ENCODE peak calls at places on chromosome 13, in eight cellular contexts. P is gastrocnemius medialis, B is heart left ventricle, W is stomach, U is tibial nerve, Q is upper lobe of left lung, E is body of pancreas, I is ovary. X is an unnamed sample.
A peak's percentile ranks its signal among the peaks of the same experiment; 100 is the strongest.

GRCh38 chr13:76512676-76513277 is 373.4 kb downstream of the KCTD12 start:
- DNase-seq in I (no peak), Q (no peak), E (no peak), P (no peak), W (no peak), B (no peak), U (no peak), X (no peak)

GRCh38 chr13:100827489-100828000 is 152.9 kb upstream of the TMTC4 start:
- DNase-seq in B (no peak), P (no peak), I (no peak), W (no peak), E (no peak), U (no peak), Q (no peak), X (no peak)

GRCh38 chr13:101727118-101727517 is 274.6 kb downstream of the ITGBL1 start:
- DNase-seq in I (no peak), P (no peak), W (no peak), U (no peak), Q (no peak), E (no peak), B (no peak), X (no peak)

GRCh38 chr13:68897331-68897730 is 1210.3 kb upstream of the ATXN8OS start:
- DNase-seq in P (no peak), U (no peak), E (no peak), B (no peak), Q (no peak), I (no peak), W (no peak), X (no peak)

GRCh38 chr13:42066542-42066941 is 18.1 kb downstream of the DGKH start:
- DNase-seq in E (no peak), P (no peak), Q (no peak), U (no peak), B (no peak), I (no peak), W (no peak), X (no peak)

GRCh38 chr13:68551701-68552522 is 1321.8 kb upstream of the PCDH9 start:
- DNase-seq in I (no peak), Q (no peak), W (no peak), E (no peak), B (no peak), P (no peak), U (no peak), X (no peak)

GRCh38 chr13:49214917-49215376 is 5.2 kb upstream of the MLNR start:
- DNase-seq in P (peak; percentile 32), Q (peak; percentile 77), E (peak; percentile 35), B (peak; percentile 38), U (no peak), W (peak; percentile 42), I (no peak), X (no peak)

GRCh38 chr13:25080773-25081172 is 15.2 kb upstream of the PABPC3 start:
- DNase-seq in P (no peak), I (no peak), E (no peak), B (no peak), Q (no peak), W (no peak), U (no peak), X (no peak)

GRCh38 chr13:99911069-99911964 is 60.2 kb downstream of the ZIC5 start:
- DNase-seq in I (no peak), U (no peak), Q (no peak), W (no peak), E (no peak), P (no peak), B (no peak), X (no peak)

GRCh38 chr13:32846020-32846451 is 170.2 kb upstream of the KL start:
- DNase-seq in P (no peak), U (no peak), E (no peak), Q (no peak), I (no peak), W (no peak), B (no peak), X (no peak)

GRCh38 chr13:90640976-90641375 is 706.5 kb upstream of the MIR17HG start:
- DNase-seq in Q (no peak), B (no peak), E (no peak), I (no peak), P (no peak), W (no peak), U (no peak), X (no peak)

GRCh38 chr13:33494596-33495214 is 209.2 kb upstream of the STARD13 start:
- DNase-seq in P (no peak), E (no peak), Q (no peak), B (peak; percentile 57), W (no peak), I (no peak), U (no peak), X (no peak)

GRCh38 chr13:100333141-100333540 is 244.2 kb downstream of the PCCA start:
- DNase-seq in P (no peak), B (no peak), W (no peak), E (no peak), U (no peak), Q (no peak), I (no peak), X (no peak)

GRCh38 chr13:92175330-92175729 is 776.9 kb downstream of the GPC5 start:
- DNase-seq in B (no peak), I (no peak), W (no peak), E (no peak), P (no peak), Q (no peak), U (no peak), X (no peak)

GRCh38 chr13:46134494-46134893 is 29.7 kb upstream of the CPB2 start:
- DNase-seq in Q (no peak), U (no peak), I (no peak), B (no peak), P (no peak), W (no peak), E (no peak), X (no peak)
- H3K36me3 ChIP-seq in Q (peaks cover 4% of the 10 kb centered on the region), U (no peaks in the 10 kb centered on the region), I (no peaks in the 10 kb centered on the region), B (no peaks in the 10 kb centered on the region), P (no peaks in the 10 kb centered on the region), W (peaks cover 25% of the 10 kb centered on the region), E (no peaks in the 10 kb centered on the region), X (no peaks in the 10 kb centered on the region)

DNA sequence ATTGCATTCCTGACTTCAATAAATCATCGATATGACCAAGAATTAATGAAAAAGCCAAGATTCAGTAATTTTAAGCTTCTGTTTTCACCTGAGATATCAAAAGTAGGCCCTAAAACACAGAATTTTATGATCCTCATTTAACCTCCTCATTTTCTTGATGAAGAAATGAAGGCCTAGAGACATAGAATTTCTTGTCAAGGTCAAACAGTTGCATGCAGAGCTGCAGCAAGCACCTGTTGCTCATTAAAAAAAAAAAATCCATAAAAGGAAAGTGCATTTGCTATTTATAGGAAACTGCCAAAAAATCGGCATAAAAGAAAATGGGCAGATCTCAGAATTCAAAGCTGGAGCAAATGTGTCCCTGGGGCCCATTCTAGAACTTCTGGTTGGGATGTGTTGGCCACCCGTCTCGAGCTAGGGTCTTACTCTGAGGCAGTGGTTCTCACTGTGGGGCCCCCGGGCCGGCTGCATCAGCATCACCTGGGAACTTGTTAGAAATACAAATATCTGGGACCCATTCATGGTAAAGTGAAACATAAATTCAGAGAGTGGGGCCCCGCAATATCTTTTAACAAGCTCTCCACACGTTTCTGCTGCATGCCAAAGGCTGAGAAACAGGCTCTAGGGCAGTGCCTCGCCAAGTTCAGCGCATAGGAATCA is 224.7 kb upstream of the UBL3 start:
- DNase-seq in E (no peak), I (no peak), W (no peak), Q (no peak), P (no peak), U (no peak), B (no peak), X (no peak)
- TF ChIP-seq CTCF in E (no peak), I (no peak), W (no peak), Q (no peak), P (no peak), U (no peak), B (no peak), X (no peak)

DNA sequence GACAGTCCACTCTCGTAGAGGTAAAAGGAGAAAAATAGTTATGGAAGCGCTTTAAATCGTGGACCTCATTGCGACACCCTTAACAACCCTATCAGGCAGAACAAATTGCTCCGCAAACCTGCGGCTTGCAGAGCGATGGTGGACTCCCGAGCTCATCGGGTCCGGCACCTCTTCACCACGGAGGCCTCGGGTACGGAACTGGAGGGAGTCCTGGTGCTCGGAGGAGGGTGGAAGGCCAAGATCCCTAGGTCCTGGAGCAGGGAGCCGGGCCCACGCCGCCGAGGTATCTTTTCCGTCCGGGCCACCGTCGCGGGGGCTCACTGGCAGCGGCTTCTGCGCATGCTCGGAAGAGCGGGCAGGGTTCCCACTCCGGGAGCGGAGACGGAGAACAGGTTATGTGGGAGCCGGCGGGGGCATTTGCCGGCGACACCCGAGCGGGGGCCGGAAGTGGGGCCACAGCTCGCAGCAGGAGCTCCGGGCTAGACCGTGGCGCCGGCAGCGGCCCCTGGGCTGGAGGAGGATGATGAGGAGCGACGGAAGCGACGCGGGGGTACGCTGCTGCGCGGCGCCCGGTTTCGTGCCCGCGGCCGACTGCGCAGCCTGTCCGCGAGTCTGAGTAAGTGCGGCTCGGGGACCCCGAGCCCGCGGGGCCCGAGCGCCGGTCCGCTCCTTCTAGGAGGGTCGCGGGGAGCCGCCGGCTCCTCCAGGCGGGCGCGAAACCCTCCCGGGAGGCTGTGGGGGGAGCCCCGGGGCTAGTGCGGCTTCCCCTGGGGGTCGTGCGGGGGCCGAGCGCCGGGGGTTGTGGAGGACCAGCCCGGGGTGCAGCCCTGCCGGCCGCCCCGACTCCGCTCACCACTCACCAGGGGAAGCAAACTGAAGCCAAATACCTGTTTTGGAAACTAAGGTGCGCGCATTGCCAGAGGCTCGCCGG is at the start of gene ABHD13:
- DNase-seq in P (peak; percentile 86), W (peak; percentile 91), E (peak; percentile 91), B (peak; percentile 92), Q (peak; percentile 87), I (peak; percentile 95), U (peak; percentile 69), X (peak; percentile 84)
- TF ChIP-seq POLR2A in P (peak; percentile 80), W (no peak), E (peak; percentile 54), B (peak; percentile 76), Q (peak; percentile 51), I (peak; percentile 65), U (peak; percentile 58), X (peak; percentile 16)

GRCh38 chr13:98436379-98436909 is 140.5 kb downstream of the STK24 start:
- DNase-seq in E (no peak), I (no peak), Q (no peak), W (no peak), B (no peak), P (no peak), U (no peak), X (no peak)

GRCh38 chr13:98434060-98434459 is 142.8 kb downstream of the STK24 start:
- DNase-seq in I (no peak), P (no peak), E (no peak), U (no peak), W (no peak), Q (no peak), B (no peak), X (no peak)

GRCh38 chr13:98432638-98433037 is 144.3 kb downstream of the STK24 start:
- DNase-seq in I (no peak), W (no peak), Q (no peak), E (no peak), B (no peak), P (no peak), U (no peak), X (no peak)

GRCh38 chr13:98435356-98435755 is 141.6 kb downstream of the STK24 start:
- DNase-seq in Q (no peak), P (no peak), W (no peak), B (no peak), I (no peak), U (no peak), E (no peak), X (no peak)

DNA sequence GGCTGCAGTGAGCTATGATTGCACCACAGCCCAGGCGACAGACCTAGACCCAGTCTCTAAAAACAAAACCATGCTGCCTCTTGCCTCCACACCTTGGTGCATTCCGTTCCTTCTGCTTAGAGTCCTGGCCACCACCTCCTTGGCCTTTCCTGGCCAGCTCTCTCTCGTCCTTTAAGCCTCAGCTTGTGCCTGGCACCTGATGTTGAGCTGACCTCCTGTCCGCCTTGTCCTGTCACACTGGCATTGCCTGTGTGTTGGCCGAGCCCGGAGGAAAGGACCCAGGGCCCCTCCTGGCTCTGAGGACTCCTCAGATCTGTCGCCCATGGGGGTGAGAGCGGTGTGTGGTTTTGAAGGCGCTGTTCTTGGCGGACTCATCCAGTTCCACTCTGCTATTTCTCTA is 143.3 kb downstream of the STK24 start:
- DNase-seq in I (no peak), P (no peak), E (no peak), W (no peak), U (no peak), Q (no peak), B (no peak), X (no peak)
- H3K36me3 ChIP-seq in I (no peaks in the 10 kb centered on the region), P (no peaks in the 10 kb centered on the region), E (no peaks in the 10 kb centered on the region), W (peaks cover 41% of the 10 kb centered on the region), U (no peaks in the 10 kb centered on the region), Q (peaks cover 4% of the 10 kb centered on the region), B (peaks cover 16% of the 10 kb centered on the region), X (no peaks in the 10 kb centered on the region)

X was measured in uterus.